ENCODE peak calls at places on chromosome 16, in four cellular contexts. One of them, this sample, is unnamed.

GRCh38 chr16:56576585-56577299 is 11.9 kb downstream of the MT4 start:
- DNase-seq in GM12878: peak
- DNase-seq in HEK293T: peak
- DNase-seq in HepG2: peak
- DNase-seq in this sample: peak

GRCh38 chr16:68676113-68676860 is 31.2 kb downstream of the CDH3 start:
- DNase-seq in GM12878: no peak
- DNase-seq in HepG2: no peak
- DNase-seq in HEK293T: no peak
- DNase-seq in this sample: no peak

GRCh38 chr16:13453325-13453724 is 466.6 kb upstream of the ERCC4 start:
- DNase-seq in HEK293T: no peak
- DNase-seq in HepG2: no peak
- DNase-seq in GM12878: no peak
- DNase-seq in this sample: no peak

GRCh38 chr16:5706206-5706605 is 608.6 kb upstream of the EEF2KMT start:
- DNase-seq in GM12878: no peak
- DNase-seq in HepG2: no peak
- DNase-seq in HEK293T: no peak
- DNase-seq in this sample: no peak

GRCh38 chr16:65195998-65196397 is 74.1 kb upstream of the CDH11 start:
- DNase-seq in HEK293T: no peak
- DNase-seq in GM12878: no peak
- DNase-seq in HepG2: no peak
- DNase-seq in this sample: no peak

GRCh38 chr16:69112285-69113129 is 7.1 kb downstream of the HAS3 start:
- DNase-seq in HepG2: peak
- DNase-seq in GM12878: no peak
- DNase-seq in HEK293T: peak
- DNase-seq in this sample: peak

GRCh38 chr16:89924298-89924924 is 1.3 kb downstream of the TUBB3 start:
- DNase-seq in HepG2: peak
- DNase-seq in HEK293T: peak
- DNase-seq in GM12878: no peak
- DNase-seq in this sample: peak

GRCh38 chr16:23148513-23149266 is 562 bp downstream of the USP31 start:
- DNase-seq in HepG2: peak
- DNase-seq in HEK293T: peak
- DNase-seq in GM12878: no peak
- DNase-seq in this sample: peak

GRCh38 chr16:75640598-75640997 is 6.9 kb downstream of the KARS1 start:
- DNase-seq in HEK293T: no peak
- DNase-seq in HepG2: no peak
- DNase-seq in GM12878: no peak
- DNase-seq in this sample: no peak

GRCh38 chr16:66930189-66930588 is 4.0 kb downstream of the CIAO2B start:
- DNase-seq in GM12878: no peak
- DNase-seq in HepG2: peak
- DNase-seq in HEK293T: no peak
- DNase-seq in this sample: peak

GRCh38 chr16:84314814-84315213 is 20.1 kb downstream of the WFDC1 start:
- DNase-seq in HepG2: no peak
- DNase-seq in GM12878: no peak
- DNase-seq in HEK293T: no peak
- DNase-seq in this sample: no peak

GRCh38 chr16:67661101-67661661 is 421 bp downstream of the PARD6A start:
- DNase-seq in HepG2: no peak
- DNase-seq in HEK293T: no peak
- DNase-seq in GM12878: no peak
- DNase-seq in this sample: no peak

GRCh38 chr16:10584956-10585561 is 4.7 kb upstream of the EMP2 start:
- DNase-seq in HEK293T: no peak
- DNase-seq in GM12878: no peak
- DNase-seq in HepG2: no peak
- DNase-seq in this sample: no peak

GRCh38 chr16:27252206-27252585 is 16.4 kb downstream of the NSMCE1 start:
- DNase-seq in GM12878: no peak
- DNase-seq in HEK293T: no peak
- DNase-seq in HepG2: no peak
- DNase-seq in this sample: no peak

GRCh38 chr16:84413605-84414004 is 45.3 kb downstream of the ATP2C2 start:
- DNase-seq in HEK293T: no peak
- DNase-seq in GM12878: no peak
- DNase-seq in HepG2: no peak
- DNase-seq in this sample: no peak

GRCh38 chr16:56909484-56910113 is 22.3 kb upstream of the HERPUD1 start:
- DNase-seq in HEK293T: no peak
- DNase-seq in GM12878: no peak
- DNase-seq in HepG2: no peak
- DNase-seq in this sample: no peak

GRCh38 chr16:68900009-68900408 is 56.7 kb downstream of the TANGO6 start:
- DNase-seq in GM12878: no peak
- DNase-seq in HEK293T: no peak
- DNase-seq in HepG2: no peak
- DNase-seq in this sample: no peak

GRCh38 chr16:27894441-27894840 is 169.1 kb downstream of the GSG1L start:
- DNase-seq in HepG2: no peak
- DNase-seq in HEK293T: no peak
- DNase-seq in GM12878: no peak
- DNase-seq in this sample: no peak

GRCh38 chr16:87119168-87119567 is 198.0 kb downstream of the C16orf95 start:
- DNase-seq in HepG2: no peak
- DNase-seq in GM12878: no peak
- DNase-seq in HEK293T: no peak
- DNase-seq in this sample: no peak

GRCh38 chr16:17747357-17747756 is 276.6 kb upstream of the XYLT1 start:
- DNase-seq in HEK293T: no peak
- DNase-seq in GM12878: no peak
- DNase-seq in HepG2: no peak
- DNase-seq in this sample: no peak

GRCh38 chr16:47182318-47182717 is 38.6 kb upstream of the NETO2 start:
- DNase-seq in GM12878: no peak
- DNase-seq in HepG2: peak
- DNase-seq in HEK293T: no peak
- DNase-seq in this sample: no peak

GRCh38 chr16:57815987-57816745 is 13.9 kb upstream of the KIFC3 start:
- DNase-seq in HEK293T: no peak
- DNase-seq in GM12878: no peak
- DNase-seq in HepG2: no peak
- DNase-seq in this sample: peak

GRCh38 chr16:27305839-27306442 is 7.8 kb upstream of the IL4R start:
- DNase-seq in HepG2: no peak
- DNase-seq in GM12878: no peak
- DNase-seq in HEK293T: no peak
- DNase-seq in this sample: no peak

GRCh38 chr16:55189975-55190636 is 133.9 kb upstream of the IRX6 start:
- DNase-seq in HepG2: no peak
- DNase-seq in GM12878: no peak
- DNase-seq in HEK293T: no peak
- DNase-seq in this sample: no peak

GRCh38 chr16:57592591-57593003 is 35.8 kb upstream of the ADGRG1 start:
- DNase-seq in HepG2: no peak
- DNase-seq in GM12878: no peak
- DNase-seq in HEK293T: no peak
- DNase-seq in this sample: no peak

GRCh38 chr16:59597269-59597668 is 863.2 kb upstream of the GOT2 start:
- DNase-seq in HEK293T: no peak
- DNase-seq in HepG2: no peak
- DNase-seq in GM12878: no peak
- DNase-seq in this sample: no peak

GRCh38 chr16:86604436-86605220 is 26.3 kb downstream of the FOXL1 start:
- DNase-seq in HEK293T: no peak
- DNase-seq in GM12878: no peak
- DNase-seq in HepG2: no peak
- DNase-seq in this sample: no peak

GRCh38 chr16:66289986-66290385 is 76.5 kb upstream of the CDH5 start:
- DNase-seq in GM12878: no peak
- DNase-seq in HepG2: no peak
- DNase-seq in HEK293T: no peak
- DNase-seq in this sample: no peak

GRCh38 chr16:58252716-58253115 is 42.1 kb downstream of the PRSS54 start:
- DNase-seq in GM12878: no peak
- DNase-seq in HepG2: no peak
- DNase-seq in HEK293T: no peak
- DNase-seq in this sample: no peak

GRCh38 chr16:46620265-46621005 is 744 bp downstream of the SHCBP1 start:
- DNase-seq in HEK293T: no peak
- DNase-seq in GM12878: no peak
- DNase-seq in HepG2: no peak
- DNase-seq in this sample: peak

GRCh38 chr16:68272501-68273209 is 8.3 kb downstream of the SLC7A6 start:
- DNase-seq in HepG2: no peak
- DNase-seq in HEK293T: no peak
- DNase-seq in GM12878: no peak
- DNase-seq in this sample: no peak

GRCh38 chr16:84482951-84483881 is 21.2 kb downstream of the MEAK7 start:
- DNase-seq in GM12878: no peak
- DNase-seq in HepG2: no peak
- DNase-seq in HEK293T: no peak
- DNase-seq in this sample: no peak

GRCh38 chr16:4246777-4247476 is 5.0 kb upstream of the SRL start:
- DNase-seq in HepG2: no peak
- DNase-seq in GM12878: no peak
- DNase-seq in HEK293T: no peak
- DNase-seq in this sample: no peak

GRCh38 chr16:75320435-75320834 is 69.0 kb upstream of the BCAR1 start:
- DNase-seq in GM12878: no peak
- DNase-seq in HEK293T: no peak
- DNase-seq in HepG2: peak
- DNase-seq in this sample: no peak

GRCh38 chr16:81409016-81409556 is 35.5 kb upstream of the CMIP start:
- DNase-seq in HepG2: no peak
- DNase-seq in GM12878: no peak
- DNase-seq in HEK293T: no peak
- DNase-seq in this sample: no peak

GRCh38 chr16:81413245-81413990 is 31.2 kb upstream of the CMIP start:
- DNase-seq in HEK293T: no peak
- DNase-seq in GM12878: no peak
- DNase-seq in HepG2: no peak
- DNase-seq in this sample: no peak

GRCh38 chr16:81408409-81408950 is 36.1 kb upstream of the CMIP start:
- DNase-seq in HepG2: no peak
- DNase-seq in GM12878: no peak
- DNase-seq in HEK293T: no peak
- DNase-seq in this sample: no peak

GRCh38 chr16:81415757-81416156 is 28.9 kb upstream of the CMIP start:
- DNase-seq in GM12878: no peak
- DNase-seq in HepG2: no peak
- DNase-seq in HEK293T: no peak
- DNase-seq in this sample: no peak

DNA sequence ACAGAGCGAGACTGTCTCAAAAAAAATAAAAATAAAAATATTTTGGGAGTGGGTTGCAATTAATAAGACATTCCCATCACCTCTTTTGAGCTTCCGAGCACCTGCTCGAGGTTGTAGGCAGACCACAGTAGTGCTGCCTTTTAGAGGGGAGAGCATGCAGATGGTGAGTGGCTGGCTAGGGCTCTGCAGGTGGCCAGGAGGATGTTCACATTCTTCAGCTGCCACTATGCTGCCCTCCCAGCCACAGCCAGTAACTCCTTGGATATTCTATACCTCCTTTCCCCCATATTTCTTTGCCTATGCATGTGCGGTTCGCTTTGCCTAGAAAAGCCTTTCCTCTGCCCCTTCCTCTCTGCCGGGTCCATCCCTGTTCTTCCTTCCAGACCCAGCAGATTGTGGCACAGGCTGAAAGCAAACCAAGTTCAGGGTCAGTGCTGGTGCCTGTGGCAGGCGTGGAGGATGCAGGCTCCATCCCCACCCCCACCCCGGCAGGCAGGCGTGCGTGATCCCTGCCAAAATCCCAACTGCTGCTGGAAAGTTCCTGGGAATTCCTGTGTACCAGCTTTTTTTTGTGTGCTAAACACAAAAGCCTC is 33.9 kb upstream of the CMIP start:
- DNase-seq in HepG2: no peak
- DNase-seq in HEK293T: no peak
- DNase-seq in GM12878: no peak
- DNase-seq in this sample: no peak
- TF ChIP-seq FOXK2 in HepG2: no peak
- TF ChIP-seq FOXK2 in HEK293T: no peak
- TF ChIP-seq FOXK2 in GM12878: no peak
- TF ChIP-seq FOXK2 in this sample: no peak

DNA sequence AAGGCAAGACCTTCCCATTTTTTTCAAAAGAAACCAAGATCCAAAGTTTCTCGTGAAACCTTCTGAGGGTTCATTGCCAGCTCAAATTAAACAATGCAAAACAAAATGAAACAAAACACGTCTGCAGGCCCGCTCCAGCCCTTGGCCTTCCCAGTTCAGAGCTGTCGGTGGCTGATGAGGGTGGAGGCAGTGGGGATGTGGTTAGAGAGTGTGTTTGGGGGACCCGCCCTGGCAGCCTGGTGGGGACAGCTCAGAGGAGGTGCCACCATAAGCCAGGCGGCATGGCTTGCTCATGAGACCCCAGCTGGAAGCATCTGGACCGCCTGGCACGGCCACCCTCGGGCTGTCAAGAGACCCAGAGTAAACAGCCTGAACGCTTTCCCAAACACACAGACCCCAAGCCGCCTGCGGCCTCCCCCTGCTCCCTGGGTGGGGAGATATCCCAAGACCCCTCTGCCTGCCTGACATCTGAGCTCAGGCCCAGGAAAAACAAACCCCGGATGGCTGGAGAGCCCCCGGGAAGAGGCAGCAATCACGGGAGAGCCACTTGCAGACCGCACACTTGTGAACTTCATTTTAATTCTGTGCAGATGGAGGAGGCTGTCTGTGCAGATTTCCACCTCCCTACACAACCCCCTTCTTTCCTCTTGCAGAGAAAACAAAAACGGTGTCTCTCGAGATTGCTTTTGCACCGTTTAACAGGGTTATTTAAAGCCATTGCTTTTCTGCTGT is 35.4 kb upstream of the LITAF start:
- DNase-seq in HEK293T: no peak
- DNase-seq in HepG2: no peak
- DNase-seq in GM12878: no peak
- DNase-seq in this sample: no peak
- TF ChIP-seq FOXM1 in HEK293T: no peak
- TF ChIP-seq FOXM1 in HepG2: no peak
- TF ChIP-seq FOXM1 in GM12878: no peak
- TF ChIP-seq FOXM1 in this sample: no peak

GRCh38 chr16:70430667-70431536 is 8.0 kb downstream of the ST3GAL2 start:
- DNase-seq in GM12878: peak
- DNase-seq in HepG2: peak
- DNase-seq in HEK293T: no peak
- DNase-seq in this sample: peak
- TF ChIP-seq FOXK2 in GM12878: no peak
- TF ChIP-seq FOXK2 in HepG2: no peak
- TF ChIP-seq FOXK2 in HEK293T: no peak
- TF ChIP-seq FOXK2 in this sample: no peak

DNA sequence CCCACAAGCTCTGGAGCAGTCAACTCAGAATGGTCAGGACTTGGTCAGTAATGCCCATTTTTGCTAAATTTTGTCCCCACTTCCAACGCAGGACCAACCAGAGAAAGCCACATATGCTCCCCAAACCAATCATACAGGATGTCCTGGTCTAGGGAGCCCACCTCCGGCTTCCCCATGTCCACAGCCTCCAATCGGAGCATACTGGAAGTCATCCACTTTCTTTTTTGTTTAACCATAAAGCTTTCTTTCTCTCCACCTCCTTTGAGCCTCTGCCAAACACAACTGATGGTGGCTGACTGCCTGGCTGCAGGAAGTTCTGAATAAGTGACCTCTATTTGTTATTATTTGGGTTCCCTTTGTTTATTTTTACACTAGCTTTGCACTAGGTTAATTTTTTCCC is 549.1 kb downstream of the WWOX start:
- DNase-seq in HEK293T: no peak
- DNase-seq in HepG2: no peak
- DNase-seq in GM12878: no peak
- DNase-seq in this sample: no peak
- TF ChIP-seq FOXM1 in HEK293T: no peak
- TF ChIP-seq FOXM1 in HepG2: no peak
- TF ChIP-seq FOXM1 in GM12878: no peak
- TF ChIP-seq FOXM1 in this sample: no peak